ENCODE peak calls at places on chromosomes 11 and 22, in seven cellular contexts. J is SJSA1, U is SJCRH30, P is tibial nerve, O is lower lobe of right lung, F is psoas muscle, A is Peyer's patch. L is an unnamed sample. For H3K4me1, the result is how much of the 10 kb centered on the place peaks cover.

GRCh38 chr11:103959279-103959930 is 77.0 kb upstream of the DDI1 start:
- DNase-seq in U (no peak), A (no peak), P (no peak), F (no peak), J (peak), O (no peak), L (no peak)

GRCh38 chr22:27318516-27318915 is 483.0 kb downstream of the MN1 start:
- DNase-seq in P (no peak), U (no peak), J (no peak), O (no peak), F (no peak), A (no peak), L (peak)

GRCh38 chr11:127073621-127074020 is 73.1 kb upstream of the KIRREL3 start:
- DNase-seq in O (no peak), F (no peak), A (no peak), P (no peak), J (no peak), U (peak), L (no peak)

GRCh38 chr22:38142606-38143005 is 32.1 kb upstream of the BAIAP2L2 start:
- DNase-seq in F (no peak), U (no peak), A (no peak), P (no peak), O (no peak), J (no peak), L (no peak)

GRCh38 chr22:46737976-46738641 is at the start of gene CERK:
- DNase-seq in U (peak), F (peak), J (peak), O (peak), A (peak), P (peak), L (peak)

GRCh38 chr11:8283510-8284272 is 20.0 kb upstream of the LMO1 start:
- DNase-seq in O (peak), J (no peak), U (peak), F (no peak), P (no peak), A (peak), L (no peak)

GRCh38 chr22:21657020-21657360 is 8.8 kb upstream of the PPIL2 start:
- DNase-seq in F (no peak), J (no peak), O (no peak), A (no peak), U (no peak), P (no peak), L (no peak)

GRCh38 chr11:57512646-57513445 is 2.7 kb downstream of the SLC43A1 start:
- DNase-seq in J (no peak), U (no peak), O (no peak), P (no peak), A (no peak), F (no peak), L (no peak)

GRCh38 chr11:111663820-111664219 is 61.6 kb downstream of the SIK2 start:
- DNase-seq in U (no peak), J (no peak), F (peak), O (no peak), P (peak), A (no peak), L (peak)

GRCh38 chr11:34655335-34656008 is 34.6 kb downstream of the EHF start:
- DNase-seq in O (no peak), J (no peak), A (no peak), F (no peak), U (no peak), P (no peak), L (no peak)

GRCh38 chr11:32312865-32313403 is 122.4 kb downstream of the WT1 start:
- DNase-seq in J (peak), F (no peak), A (no peak), P (no peak), O (no peak), U (peak), L (peak)

GRCh38 chr11:67238894-67239794 is 27.1 kb upstream of the GRK2 start:
- DNase-seq in J (no peak), F (no peak), O (no peak), A (no peak), U (peak), P (no peak), L (no peak)

GRCh38 chr11:120467627-120468026 is 43.9 kb upstream of the GRIK4 start:
- DNase-seq in F (no peak), O (no peak), J (peak), U (no peak), P (no peak), A (no peak), L (peak)

GRCh38 chr22:25159028-25159427 is 40.6 kb upstream of the CRYBB3 start:
- DNase-seq in A (no peak), J (no peak), U (peak), F (peak), P (no peak), O (no peak), L (no peak)

GRCh38 chr11:120929090-120929489 is 94.8 kb upstream of the TBCEL start:
- DNase-seq in O (no peak), U (no peak), A (no peak), P (no peak), J (no peak), F (no peak), L (no peak)

GRCh38 chr11:36086366-36086765 is 142.5 kb downstream of the LDLRAD3 start:
- DNase-seq in O (no peak), P (no peak), F (no peak), J (no peak), A (no peak), U (no peak), L (no peak)

GRCh38 chr11:21514298-21514697 is 678.6 kb upstream of the ANO5 start:
- DNase-seq in U (no peak), J (no peak), F (no peak), O (no peak), P (no peak), A (no peak), L (peak)

GRCh38 chr11:36251716-36252307 is 37.4 kb downstream of the COMMD9 start:
- DNase-seq in P (no peak), U (no peak), O (no peak), F (no peak), A (no peak), J (no peak), L (no peak)

GRCh38 chr11:27304514-27304913 is 58.5 kb downstream of the CCDC34 start:
- DNase-seq in J (no peak), P (no peak), A (no peak), F (no peak), O (no peak), U (no peak), L (no peak)

GRCh38 chr11:119904636-119905035 is 175.6 kb upstream of the NECTIN1 start:
- DNase-seq in P (no peak), J (no peak), F (no peak), U (no peak), O (no peak), A (no peak), L (peak)

GRCh38 chr11:93529707-93530467 is 13.3 kb downstream of the SMCO4 start:
- DNase-seq in F (peak), A (no peak), P (no peak), J (no peak), U (peak), O (peak), L (no peak)

GRCh38 chr22:49292909-49293308 is 534.8 kb downstream of the BRD1 start:
- DNase-seq in A (no peak), P (no peak), J (no peak), F (no peak), U (no peak), O (no peak), L (no peak)

GRCh38 chr22:46803031-46803880 is 40.8 kb downstream of the TBC1D22A start:
- DNase-seq in F (no peak), A (peak), U (peak), O (peak), P (no peak), J (peak), L (peak)

GRCh38 chr11:107385361-107385982 is 72.2 kb downstream of the CWF19L2 start:
- DNase-seq in J (no peak), U (no peak), O (no peak), P (no peak), F (no peak), A (no peak), L (no peak)

GRCh38 chr22:17742528-17742902 is 31.8 kb downstream of the BID start:
- DNase-seq in F (peak), A (peak), J (peak), U (peak), P (peak), O (peak), L (peak)

GRCh38 chr11:2138075-2138435 is 1.1 kb downstream of the IGF2 start:
- DNase-seq in J (no peak), O (peak), U (no peak), P (no peak), F (peak), A (no peak), L (no peak)

GRCh38 chr11:103648670-103649400 is 387.6 kb upstream of the DDI1 start:
- DNase-seq in J (no peak), U (no peak), P (no peak), A (no peak), O (no peak), F (no peak), L (no peak)

GRCh38 chr11:726278-726915 is 20.4 kb downstream of the EPS8L2 start:
- DNase-seq in O (peak), F (peak), P (no peak), A (peak), U (peak), J (no peak), L (peak)

GRCh38 chr11:18394928-18395734 is 768 bp downstream of the LDHA start:
- DNase-seq in P (peak), J (peak), O (no peak), A (peak), F (no peak), U (peak), L (no peak)

GRCh38 chr11:110079726-110080125 is 13.5 kb upstream of the ZC3H12C start:
- DNase-seq in U (no peak), A (no peak), J (no peak), P (no peak), O (no peak), F (no peak), L (no peak)

GRCh38 chr11:84430661-84431060 is 1144.5 kb upstream of the CCDC90B start:
- DNase-seq in J (no peak), O (no peak), P (no peak), F (no peak), A (no peak), U (peak), L (no peak)

GRCh38 chr11:103699216-103699615 is 337.2 kb upstream of the DDI1 start:
- DNase-seq in U (no peak), F (no peak), A (no peak), O (no peak), J (no peak), P (no peak), L (no peak)

GRCh38 chr11:119861160-119861559 is 132.2 kb upstream of the NECTIN1 start:
- DNase-seq in A (no peak), U (no peak), J (no peak), F (no peak), O (no peak), P (no peak), L (no peak)

DNA sequence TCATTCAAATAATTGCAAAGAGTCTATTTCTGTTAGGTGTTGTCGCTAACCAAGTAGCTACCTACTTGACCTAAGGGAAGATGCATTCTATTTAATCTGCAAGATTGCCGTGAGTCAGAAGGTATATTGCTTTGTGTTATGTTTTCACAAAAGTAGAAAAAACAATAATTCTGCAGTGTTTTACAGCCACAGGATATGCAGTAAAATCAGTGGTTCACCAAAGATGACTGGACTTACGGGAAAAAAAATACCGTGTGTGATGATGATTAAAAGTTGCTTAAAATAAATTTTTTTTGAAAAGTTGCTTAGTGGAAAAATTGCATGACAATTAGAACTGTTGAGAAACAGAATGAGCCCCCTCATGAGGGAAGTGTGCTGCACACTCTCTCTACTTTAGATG is 209.1 kb downstream of the DDX10 start:
- DNase-seq in O (no peak), F (no peak), U (no peak), P (no peak), A (no peak), J (no peak), L (no peak)
- H3K4me1 ChIP-seq in O (under half), F (under half), U (under half), P (under half), A (under half), J (half or more), L (under half)

GRCh38 chr22:20208713-20209310 is 58.0 kb upstream of the CCDC188 start:
- DNase-seq in P (no peak), J (no peak), A (no peak), O (no peak), U (no peak), F (no peak), L (no peak)
- H3K4me1 ChIP-seq in P (under half), J (under half), A (under half), O (under half), U (under half), F (under half), L (under half)

GRCh38 chr11:61026121-61027031 is 54.9 kb downstream of the CD6 start:
- DNase-seq in J (no peak), U (no peak), F (no peak), O (no peak), P (no peak), A (peak), L (no peak)
- H3K4me1 ChIP-seq in J (under half), U (under half), F (under half), O (under half), P (under half), A (under half), L (under half)

GRCh38 chr11:9878936-9879335 is 215.1 kb downstream of the SWAP70 start:
- DNase-seq in F (no peak), J (no peak), A (no peak), U (no peak), O (no peak), P (no peak), L (peak)
- H3K4me1 ChIP-seq in F (under half), J (under half), A (under half), U (under half), O (under half), P (under half), L (under half)

GRCh38 chr11:115679945-115680344 is 175.7 kb upstream of the CADM1 start:
- DNase-seq in U (no peak), J (no peak), A (no peak), F (no peak), O (no peak), P (no peak), L (no peak)
- H3K4me1 ChIP-seq in U (under half), J (under half), A (under half), F (under half), O (under half), P (under half), L (under half)

L was measured in small intestine.